ENCODE peak calls at places on chromosomes 3 and 15, in five cellular contexts. G is neural progenitor cell, R is astrocyte of the cerebellum, Z is adrenal gland, D is fibroblast of pulmonary artery. V is an unnamed sample.

GRCh38 chr3:11606865-11607440 is 36.8 kb downstream of the VGLL4 start:
- DNase-seq in G (no peak), R (no peak), Z (no peak), D (no peak), V (no peak)

GRCh38 chr3:36823806-36824205 is 59.5 kb upstream of the DCLK3 start:
- DNase-seq in G (no peak), D (no peak), Z (no peak), R (no peak), V (no peak)

GRCh38 chr3:129282727-129283327 is 4.2 kb downstream of the HMCES start:
- DNase-seq in Z (no peak), R (no peak), G (no peak), D (peak), V (no peak)

GRCh38 chr3:89165636-89166312 is 58.4 kb downstream of the EPHA3 start:
- DNase-seq in D (no peak), Z (no peak), R (no peak), G (peak), V (no peak)

GRCh38 chr3:179807588-179807987 is 154.7 kb downstream of the USP13 start:
- DNase-seq in D (no peak), R (no peak), Z (no peak), G (no peak), V (no peak)

GRCh38 chr15:84855032-84855645 is 29.3 kb upstream of the SLC28A1 start:
- DNase-seq in D (no peak), G (no peak), Z (no peak), R (no peak), V (no peak)

GRCh38 chr3:81485444-81485865 is 276.0 kb downstream of the GBE1 start:
- DNase-seq in G (no peak), R (peak), D (peak), Z (peak), V (no peak)

GRCh38 chr15:57114070-57114469 is 195.6 kb downstream of the TCF12 start:
- DNase-seq in G (no peak), Z (no peak), D (peak), R (peak), V (peak)

GRCh38 chr3:23115171-23115877 is 87.8 kb upstream of the UBE2E2 start:
- DNase-seq in Z (no peak), G (no peak), D (no peak), R (no peak), V (no peak)

GRCh38 chr3:42421818-42422796 is 11.7 kb upstream of the LYZL4 start:
- DNase-seq in G (no peak), D (no peak), Z (no peak), R (no peak), V (no peak)

GRCh38 chr3:133600682-133601081 is 27.2 kb downstream of the CDV3 start:
- DNase-seq in G (no peak), R (no peak), Z (no peak), D (no peak), V (no peak)

GRCh38 chr3:184766555-184767261 is 45.3 kb upstream of the VPS8 start:
- DNase-seq in R (no peak), Z (no peak), D (no peak), G (no peak), V (no peak)

GRCh38 chr3:28917895-28918294 is 363.0 kb upstream of the RBMS3 start:
- DNase-seq in G (no peak), D (no peak), R (no peak), Z (no peak), V (no peak)

GRCh38 chr15:76229266-76229665 is 82.0 kb downstream of the ETFA start:
- DNase-seq in G (no peak), D (no peak), R (no peak), Z (no peak), V (no peak)

GRCh38 chr3:53728606-53729005 is 117.6 kb downstream of the CHDH start:
- DNase-seq in D (no peak), G (no peak), R (no peak), Z (no peak), V (no peak)
- H3K4me3 ChIP-seq in D (no peak), G (no peak), R (no peak), Z (no peak), V (no peak)

GRCh38 chr15:96578393-96578792 is 247.9 kb downstream of the NR2F2 start:
- DNase-seq in G (no peak), D (no peak), R (no peak), Z (no peak), V (no peak)
- TF ChIP-seq CTCF in G (no peak), D (no peak), R (no peak), Z (no peak), V (no peak)

DNA sequence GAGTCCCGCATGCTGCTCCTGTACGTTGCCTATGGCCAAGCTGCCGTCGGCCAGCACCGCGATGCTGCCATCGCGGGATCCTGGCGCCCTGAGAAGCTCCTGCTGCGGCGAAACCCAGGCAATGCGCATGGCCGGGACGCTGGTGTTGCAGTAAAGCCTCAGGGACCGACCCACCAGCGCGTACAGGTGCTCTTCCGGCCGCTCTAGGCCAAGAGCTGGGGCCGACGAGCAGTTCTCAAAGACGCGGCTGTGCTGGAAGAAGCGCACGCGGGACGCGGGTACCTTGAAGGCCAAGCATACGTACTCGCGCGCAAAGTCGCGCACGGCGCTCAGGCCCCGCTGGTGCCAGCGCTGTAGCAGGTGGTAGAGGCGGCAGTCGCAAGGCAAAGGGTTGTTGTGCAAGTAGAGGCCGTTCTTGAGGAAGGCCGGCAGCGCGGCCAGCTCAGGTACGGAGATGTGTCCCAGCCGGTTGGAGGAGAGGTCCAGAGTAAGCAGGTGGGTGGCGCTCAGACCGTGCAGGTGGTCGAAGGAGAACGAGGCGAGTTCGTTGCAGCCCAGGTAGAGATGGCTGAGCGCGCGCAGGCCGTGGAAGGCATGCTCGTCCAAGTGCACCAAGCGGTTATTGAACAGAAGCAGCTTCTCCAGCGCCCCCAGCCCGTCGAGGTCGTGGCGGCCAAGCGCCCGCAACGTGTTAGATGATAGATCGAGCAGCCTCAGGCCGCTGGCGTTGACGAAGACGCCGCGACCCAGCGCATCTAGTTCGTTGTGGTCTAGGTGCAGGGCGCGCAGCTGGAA is 868 bp downstream of the AMIGO3 start:
- DNase-seq in Z (no peak), R (no peak), G (peak), D (no peak), V (peak)
- H3K4me3 ChIP-seq in Z (peak), R (peak), G (peak), D (peak), V (peak)

DNA sequence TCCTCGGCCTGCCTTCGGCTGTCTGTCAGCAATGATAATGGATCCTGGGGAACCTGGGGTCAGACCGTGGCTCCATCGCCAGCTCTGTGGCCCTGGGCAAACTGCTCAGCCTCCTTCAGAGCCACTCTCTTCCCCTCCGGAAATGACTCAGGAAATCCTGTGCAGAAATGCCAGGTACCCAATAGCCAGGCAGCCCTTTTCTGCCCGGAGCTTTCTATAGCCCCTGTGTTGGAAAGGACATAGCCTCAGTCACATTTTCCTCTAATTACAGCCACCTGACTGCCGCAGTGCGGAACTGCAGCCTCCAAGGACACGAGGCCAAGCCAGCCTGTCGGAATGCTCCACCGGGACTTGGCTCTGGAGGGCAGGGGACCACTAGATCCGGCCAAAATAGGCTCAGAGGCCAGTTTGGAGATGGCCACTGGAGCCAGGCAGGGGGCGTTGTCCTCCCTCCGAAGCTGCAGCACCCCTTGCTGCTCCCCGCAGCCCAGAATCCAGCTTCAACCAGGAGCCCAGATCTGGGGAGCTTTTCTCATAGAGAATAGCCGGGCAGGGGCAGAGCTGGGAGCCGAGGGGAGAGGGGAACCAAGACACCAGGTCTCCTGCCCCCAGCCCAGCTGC is 11.6 kb upstream of the ZXDC start:
- DNase-seq in D (peak), G (peak), R (no peak), Z (peak), V (no peak)
- TF ChIP-seq CTCF in D (peak), G (peak), R (peak), Z (peak), V (no peak)

GRCh38 chr3:111850481-111850880 is 8.6 kb upstream of the PHLDB2 start:
- DNase-seq in D (peak), R (no peak), G (no peak), Z (no peak), V (no peak)

GRCh38 chr3:111848778-111849177 is 10.3 kb upstream of the PHLDB2 start:
- DNase-seq in Z (no peak), D (no peak), G (no peak), R (no peak), V (no peak)

GRCh38 chr3:111852540-111852939 is 6.5 kb upstream of the PHLDB2 start:
- DNase-seq in Z (no peak), D (peak), G (no peak), R (no peak), V (no peak)

GRCh38 chr3:111853071-111853470 is 6.0 kb upstream of the PHLDB2 start:
- DNase-seq in G (no peak), Z (no peak), R (no peak), D (no peak), V (no peak)

GRCh38 chr3:111851511-111851954 is 7.5 kb upstream of the PHLDB2 start:
- DNase-seq in R (no peak), Z (no peak), D (peak), G (no peak), V (no peak)
- H3K4me3 ChIP-seq in R (no peak), Z (no peak), D (no peak), G (no peak), V (no peak)

GRCh38 chr15:62068787-62069170 is 2.0 kb downstream of the C2CD4A start:
- DNase-seq in G (no peak), Z (no peak), D (peak), R (no peak), V (no peak)

GRCh38 chr15:62068071-62068786 is 1.5 kb downstream of the C2CD4A start:
- DNase-seq in Z (peak), R (no peak), G (peak), D (peak), V (peak)

GRCh38 chr15:62069551-62069950 is 2.8 kb downstream of the C2CD4A start:
- DNase-seq in Z (no peak), R (no peak), D (no peak), G (no peak), V (no peak)

GRCh38 chr15:62067448-62068044 is 769 bp downstream of the C2CD4A start:
- DNase-seq in G (peak), Z (peak), D (peak), R (no peak), V (peak)

GRCh38 chr15:62066663-62067447 is at the start of gene C2CD4A:
- DNase-seq in Z (peak), R (no peak), D (peak), G (peak), V (peak)
- TF ChIP-seq CTCF in Z (no peak), R (peak), D (peak), G (peak), V (peak)

GRCh38 chr3:109943181-109943580 is 605.8 kb upstream of the DPPA4 start:
- DNase-seq in Z (no peak), G (no peak), D (no peak), R (no peak), V (no peak)
- H3K4me3 ChIP-seq in Z (no peak), G (no peak), D (no peak), R (no peak), V (no peak)

GRCh38 chr3:114455432-114455831 is 161.6 kb downstream of the TIGIT start:
- DNase-seq in D (no peak), G (no peak), Z (no peak), R (no peak), V (no peak)

GRCh38 chr3:114452176-114452744 is 158.4 kb downstream of the TIGIT start:
- DNase-seq in D (no peak), G (no peak), Z (no peak), R (no peak), V (no peak)

GRCh38 chr3:114453296-114453888 is 159.6 kb downstream of the TIGIT start:
- DNase-seq in R (no peak), G (no peak), Z (no peak), D (no peak), V (no peak)

GRCh38 chr3:114456742-114457141 is 162.9 kb downstream of the TIGIT start:
- DNase-seq in R (no peak), G (no peak), D (no peak), Z (no peak), V (no peak)

GRCh38 chr3:114454592-114455251 is 160.9 kb downstream of the TIGIT start:
- DNase-seq in D (peak), Z (peak), R (no peak), G (peak), V (peak)
- TF ChIP-seq CTCF in D (no peak), Z (peak), R (no peak), G (peak), V (no peak)